ENCODE peak calls at places on chromosomes 5 and 9, in six cellular contexts. L, B, V, H, C and M are unnamed samples.

GRCh38 chr9:137267933-137268355 is 9.6 kb upstream of the TOR4A start:
- DNase-seq in C (no peak), B (no peak), L (no peak), V (no peak), H (no peak), M (no peak)

GRCh38 chr9:96209407-96210031 is 92.5 kb downstream of the HSD17B3 start:
- DNase-seq in V (no peak), H (no peak), B (no peak), C (no peak), L (peak), M (no peak)

GRCh38 chr9:15373201-15373530 is 49.5 kb upstream of the SNAPC3 start:
- DNase-seq in V (no peak), L (no peak), H (no peak), B (no peak), C (no peak), M (no peak)

GRCh38 chr9:98899399-98900056 is 44.2 kb upstream of the COL15A1 start:
- DNase-seq in L (no peak), B (no peak), C (no peak), V (no peak), H (no peak), M (no peak)

GRCh38 chr9:131885144-131885609 is 145.3 kb upstream of the RAPGEF1 start:
- DNase-seq in C (no peak), L (no peak), V (peak), H (no peak), B (no peak), M (no peak)

GRCh38 chr9:34254141-34254913 is 74.7 kb downstream of the KIF24 start:
- DNase-seq in B (peak), V (no peak), C (peak), L (peak), H (peak), M (no peak)

GRCh38 chr5:112921833-112922817 is at the start of gene REEP5:
- DNase-seq in H (peak), B (peak), L (peak), C (peak), V (peak), M (peak)

GRCh38 chr9:91342575-91342974 is 19.1 kb downstream of the AUH start:
- DNase-seq in V (no peak), L (no peak), H (no peak), B (no peak), C (no peak), M (no peak)

GRCh38 chr5:77259479-77259878 is 49.0 kb downstream of the PDE8B start:
- DNase-seq in L (no peak), V (no peak), B (no peak), C (no peak), H (no peak), M (no peak)

GRCh38 chr5:37015795-37016666 is 139.5 kb downstream of the NIPBL start:
- DNase-seq in C (no peak), V (no peak), H (no peak), L (no peak), B (no peak), M (no peak)

GRCh38 chr5:151703227-151703626 is 16.5 kb upstream of the SPARC start:
- DNase-seq in B (no peak), H (no peak), C (no peak), V (no peak), L (no peak), M (no peak)

GRCh38 chr5:58358436-58358835 is 101.5 kb downstream of the PLK2 start:
- DNase-seq in L (no peak), C (no peak), B (no peak), H (no peak), V (no peak), M (no peak)

GRCh38 chr5:68441309-68441708 is 225.8 kb downstream of the PIK3R1 start:
- DNase-seq in H (no peak), V (no peak), B (no peak), L (no peak), C (no peak), M (no peak)

GRCh38 chr5:122062205-122062604 is 15.9 kb downstream of the LOX start:
- DNase-seq in H (no peak), V (no peak), L (no peak), C (no peak), B (no peak), M (no peak)

GRCh38 chr9:19464764-19465570 is 56.2 kb downstream of the ACER2 start:
- DNase-seq in H (peak), L (peak), C (peak), B (peak), V (peak), M (peak)

GRCh38 chr5:53403291-53403690 is 77.1 kb upstream of the FST start:
- DNase-seq in L (no peak), H (no peak), V (no peak), B (no peak), C (no peak), M (no peak)

GRCh38 chr5:147485046-147485445 is 24.8 kb downstream of the DPYSL3 start:
- DNase-seq in V (no peak), L (no peak), B (no peak), C (no peak), H (no peak), M (no peak)

GRCh38 chr9:34686732-34687131 is 4.3 kb downstream of the CCL19 start:
- DNase-seq in V (no peak), H (no peak), C (no peak), B (no peak), L (peak), M (no peak)

GRCh38 chr5:107067391-107067790 is 603.3 kb downstream of the EFNA5 start:
- DNase-seq in B (no peak), C (no peak), L (no peak), V (no peak), H (no peak), M (no peak)

GRCh38 chr9:91004484-91004883 is 202.9 kb downstream of the SYK start:
- DNase-seq in C (no peak), H (no peak), L (no peak), V (no peak), B (no peak), M (no peak)

GRCh38 chr5:163089926-163090325 is 347.5 kb upstream of the CCNG1 start:
- DNase-seq in H (no peak), V (no peak), B (no peak), L (no peak), C (no peak), M (no peak)

GRCh38 chr5:89053547-89053946 is 170.6 kb upstream of the MEF2C start:
- DNase-seq in L (no peak), V (no peak), B (no peak), H (no peak), C (no peak), M (no peak)

GRCh38 chr5:147930759-147931158 is 24.4 kb upstream of the C5orf46 start:
- DNase-seq in H (no peak), L (no peak), C (no peak), V (no peak), B (no peak), M (no peak)

GRCh38 chr9:119318371-119318770 is 50.9 kb downstream of the BRINP1 start:
- DNase-seq in C (no peak), H (no peak), V (no peak), L (no peak), B (no peak), M (no peak)

GRCh38 chr9:113912816-113913215 is 36.7 kb downstream of the ZNF618 start:
- DNase-seq in B (no peak), C (no peak), V (no peak), H (no peak), L (no peak), M (no peak)

GRCh38 chr5:177357459-177358332 is at the start of gene RGS14:
- DNase-seq in L (no peak), B (no peak), H (no peak), V (peak), C (peak), M (peak)

GRCh38 chr5:149166128-149166527 is 24.8 kb downstream of the ABLIM3 start:
- DNase-seq in B (no peak), C (no peak), L (no peak), V (no peak), H (no peak), M (no peak)

GRCh38 chr9:2161661-2162060 is 146.5 kb downstream of the SMARCA2 start:
- DNase-seq in C (no peak), H (no peak), V (no peak), L (no peak), B (no peak), M (no peak)

GRCh38 chr5:34450338-34450737 is 205.8 kb upstream of the RAI14 start:
- DNase-seq in B (no peak), H (no peak), C (no peak), V (no peak), L (no peak), M (no peak)

GRCh38 chr5:76717222-76718083 is 1.5 kb downstream of the F2R start:
- DNase-seq in V (no peak), C (no peak), L (no peak), H (no peak), B (no peak), M (no peak)

GRCh38 chr9:77440057-77440456 is 208.1 kb downstream of the GNA14 start:
- DNase-seq in C (peak), V (no peak), B (no peak), H (no peak), L (no peak), M (no peak)

GRCh38 chr9:72855890-72856523 is 96.8 kb downstream of the ALDH1A1 start:
- DNase-seq in C (no peak), B (no peak), H (no peak), V (no peak), L (no peak), M (no peak)

GRCh38 chr9:32581512-32582143 is 8.7 kb upstream of the NDUFB6 start:
- DNase-seq in B (peak), V (no peak), C (no peak), L (no peak), H (peak), M (peak)

GRCh38 chr9:72410214-72410613 is 45.2 kb upstream of the ZFAND5 start:
- DNase-seq in B (no peak), V (no peak), H (no peak), L (no peak), C (no peak), M (no peak)

GRCh38 chr9:134324359-134325095 is 1.7 kb upstream of the RXRA start:
- DNase-seq in L (peak), H (no peak), V (no peak), C (peak), B (no peak), M (peak)

GRCh38 chr9:8533681-8534080 is 734.1 kb upstream of the DMAC1 start:
- DNase-seq in V (no peak), L (no peak), C (no peak), B (no peak), H (no peak), M (no peak)

GRCh38 chr9:35757527-35758275 is 3.6 kb upstream of the MSMP start:
- DNase-seq in V (no peak), B (no peak), C (no peak), L (no peak), H (peak), M (no peak)

DNA sequence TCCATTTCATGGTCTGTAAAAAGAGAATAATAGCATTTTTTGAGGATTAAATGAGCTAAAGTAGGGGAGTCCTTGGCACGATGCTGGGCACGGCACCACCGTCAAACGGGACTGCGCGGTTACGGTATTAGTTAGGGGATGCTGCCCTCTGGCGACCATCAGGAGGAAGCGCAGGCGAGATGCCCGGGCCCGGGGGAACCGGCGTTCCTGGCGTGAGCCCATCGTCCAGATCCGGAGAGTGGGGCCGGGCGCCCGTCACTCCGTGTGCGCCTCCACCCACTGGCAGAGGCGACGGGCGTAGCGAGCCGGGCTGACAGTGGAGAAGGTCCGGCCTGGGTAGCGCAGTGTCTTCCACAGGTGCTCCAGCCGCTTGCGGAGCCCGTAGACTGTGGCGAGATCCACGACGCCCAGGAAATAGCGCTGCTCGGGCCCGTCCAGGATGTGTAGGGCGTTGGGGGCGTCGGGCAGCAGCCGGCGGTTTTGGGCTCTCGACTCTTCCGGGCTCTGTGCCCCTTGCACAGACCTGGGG is 4.8 kb upstream of the ST6GALNAC4 start:
- DNase-seq in L (peak), H (peak), C (peak), B (no peak), V (peak), M (peak)
- TF ChIP-seq POLR2A in L (no peak), H (no peak), C (no peak), B (no peak), V (no peak), M (no peak)

GRCh38 chr9:101485873-101486692 is 47.6 kb upstream of the RNF20 start:
- DNase-seq in V (peak), B (peak), H (peak), L (no peak), C (no peak), M (peak)
- TF ChIP-seq POLR2A in V (no peak), B (peak), H (peak), L (peak), C (no peak), M (peak)

GRCh38 chr5:61332891-61333350 is 863 bp downstream of the ZSWIM6 start:
- DNase-seq in C (peak), H (peak), V (peak), B (no peak), L (peak), M (peak)

GRCh38 chr5:61332369-61332745 is 299 bp downstream of the ZSWIM6 start:
- DNase-seq in L (peak), V (peak), B (no peak), H (no peak), C (no peak), M (peak)

GRCh38 chr5:61331407-61332368 is at the start of gene ZSWIM6:
- DNase-seq in H (peak), C (peak), B (peak), L (peak), V (peak), M (peak)

GRCh38 chr5:61334224-61335196 is 2.5 kb downstream of the ZSWIM6 start:
- DNase-seq in C (no peak), B (no peak), V (no peak), L (no peak), H (no peak), M (no peak)

DNA sequence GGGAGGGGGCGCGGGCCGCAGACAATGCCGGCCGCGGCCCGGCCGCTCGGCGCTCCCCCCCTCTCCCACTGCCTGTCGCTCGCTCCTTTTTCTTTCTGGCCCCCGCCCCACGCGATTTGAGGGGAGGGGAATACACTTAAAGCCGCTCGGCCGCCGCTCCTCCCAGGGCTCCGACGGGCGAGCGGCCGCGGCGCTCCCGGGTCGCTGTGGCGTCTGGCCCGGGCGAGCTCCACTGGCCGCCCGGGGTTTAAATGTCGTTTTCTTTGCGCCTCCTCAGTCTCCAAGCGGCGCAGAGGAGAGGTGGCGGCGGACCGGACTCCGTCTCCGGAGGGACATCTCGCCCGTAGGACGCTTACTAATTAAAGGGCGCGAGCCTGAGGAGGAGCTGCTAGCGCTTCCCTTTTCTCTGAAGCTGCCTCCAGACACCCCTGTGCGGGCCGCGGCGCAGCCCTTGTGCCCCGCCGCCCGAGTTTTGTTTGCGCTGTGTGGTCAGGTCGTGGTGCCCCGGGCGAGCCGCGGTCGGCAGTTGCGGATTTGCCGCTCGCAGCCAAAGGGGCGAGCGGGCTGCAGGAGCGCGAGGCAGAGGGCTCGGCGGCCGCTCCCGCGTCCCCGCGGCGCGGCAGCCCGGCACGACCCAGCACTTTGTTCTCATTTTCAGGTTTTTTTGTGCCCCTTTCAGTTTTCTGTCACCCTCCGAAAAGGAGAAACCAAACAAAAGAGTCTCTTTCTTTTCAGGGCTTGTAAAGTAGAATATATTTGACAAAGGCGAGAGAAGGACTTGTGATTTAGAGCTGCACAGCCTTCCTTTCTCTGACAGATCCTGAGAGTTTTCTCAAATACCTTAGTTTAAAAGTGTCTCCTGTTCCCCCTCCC is 1.5 kb downstream of the ZSWIM6 start:
- DNase-seq in C (peak), H (no peak), V (peak), L (peak), B (no peak), M (peak)
- TF ChIP-seq POLR2A in C (no peak), H (no peak), V (no peak), L (no peak), B (no peak), M (no peak)

GRCh38 chr5:143086851-143087637 is 316.4 kb downstream of the NR3C1 start:
- DNase-seq in L (no peak), B (no peak), H (peak), V (no peak), C (peak), M (no peak)
- TF ChIP-seq POLR2A in L (no peak), B (no peak), H (no peak), V (no peak), C (no peak), M (no peak)

DNA sequence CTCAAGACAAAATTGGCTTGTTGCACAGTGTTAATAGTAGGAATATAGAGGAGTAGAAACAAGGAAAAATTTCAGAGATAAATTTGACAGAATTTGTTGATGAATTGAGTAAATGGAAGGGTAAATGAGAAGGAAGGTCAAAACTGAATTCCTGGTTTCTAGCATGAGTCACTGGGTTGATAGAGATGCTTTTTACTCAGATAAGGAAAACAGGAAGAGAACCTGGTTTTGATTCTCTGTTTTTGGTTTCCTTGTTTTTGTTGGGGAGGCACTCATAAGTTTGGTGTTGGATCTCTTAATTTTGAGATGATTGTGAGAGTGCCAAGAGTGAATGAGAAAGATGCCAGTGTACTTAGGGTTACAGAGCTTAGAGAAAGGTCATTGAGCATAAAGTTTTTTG is 7.1 kb downstream of the LRRC70 start:
- DNase-seq in C (no peak), V (no peak), H (no peak), L (no peak), B (no peak), M (peak)
- TF ChIP-seq POLR2A in C (no peak), V (no peak), H (no peak), L (no peak), B (no peak), M (no peak)

GRCh38 chr9:128723352-128723865 is 518 bp downstream of the ZDHHC12 start:
- DNase-seq in B (no peak), L (no peak), V (no peak), H (peak), C (no peak), M (peak)

GRCh38 chr9:128724744-128725211 is 851 bp upstream of the ZDHHC12 start:
- DNase-seq in H (peak), V (peak), C (peak), B (peak), L (peak), M (peak)

GRCh38 chr9:128722380-128723351 is 1.3 kb downstream of the ZDHHC12 start:
- DNase-seq in H (no peak), L (no peak), B (no peak), V (no peak), C (no peak), M (no peak)

GRCh38 chr9:128721487-128722010 is 2.4 kb downstream of the ZDHHC12 start:
- DNase-seq in L (no peak), C (no peak), B (no peak), V (no peak), H (no peak), M (no peak)

GRCh38 chr9:128723866-128724743 is at the start of gene ZDHHC12:
- DNase-seq in H (peak), B (peak), C (peak), V (peak), L (peak), M (peak)
- TF ChIP-seq POLR2A in H (peak), B (peak), C (peak), V (peak), L (peak), M (peak)